ENCODE peak calls at places on chromosome 5, in eight cellular contexts. One of them, this sample, is unnamed.

GRCh38 chr5:6902094-6902493 is 188.9 kb downstream of the TENT4A start:
- DNase-seq in cardiac fibroblast: no peak
- DNase-seq in HFF-Myc: no peak
- DNase-seq in AG10803: no peak
- DNase-seq in Caco-2: no peak
- DNase-seq in cardiac muscle cell: no peak
- DNase-seq in uterus: no peak
- DNase-seq in DND-41: no peak
- DNase-seq in this sample: no peak

GRCh38 chr5:142387022-142387682 is 62.3 kb upstream of the SPRY4 start:
- DNase-seq in cardiac fibroblast: no peak
- DNase-seq in cardiac muscle cell: no peak
- DNase-seq in DND-41: no peak
- DNase-seq in Caco-2: no peak
- DNase-seq in AG10803: no peak
- DNase-seq in HFF-Myc: no peak
- DNase-seq in uterus: no peak
- DNase-seq in this sample: no peak

GRCh38 chr5:78985407-78986223 is 505 bp upstream of the ARSB start:
- DNase-seq in cardiac fibroblast: peak
- DNase-seq in DND-41: peak
- DNase-seq in HFF-Myc: no peak
- DNase-seq in cardiac muscle cell: peak
- DNase-seq in AG10803: peak
- DNase-seq in uterus: no peak
- DNase-seq in Caco-2: peak
- DNase-seq in this sample: no peak

GRCh38 chr5:179253730-179254129 is 91.5 kb downstream of the ADAMTS2 start:
- DNase-seq in cardiac muscle cell: no peak
- DNase-seq in HFF-Myc: no peak
- DNase-seq in uterus: peak
- DNase-seq in DND-41: no peak
- DNase-seq in cardiac fibroblast: no peak
- DNase-seq in AG10803: no peak
- DNase-seq in Caco-2: peak
- DNase-seq in this sample: no peak

GRCh38 chr5:141605523-141606277 is 13.1 kb downstream of the DIAPH1 start:
- DNase-seq in cardiac muscle cell: peak
- DNase-seq in HFF-Myc: no peak
- DNase-seq in AG10803: peak
- DNase-seq in DND-41: peak
- DNase-seq in cardiac fibroblast: peak
- DNase-seq in Caco-2: no peak
- DNase-seq in uterus: no peak
- DNase-seq in this sample: no peak

GRCh38 chr5:1794896-1795290 is 4.7 kb downstream of the MRPL36 start:
- DNase-seq in cardiac muscle cell: no peak
- DNase-seq in uterus: no peak
- DNase-seq in HFF-Myc: no peak
- DNase-seq in cardiac fibroblast: no peak
- DNase-seq in AG10803: no peak
- DNase-seq in Caco-2: peak
- DNase-seq in DND-41: no peak
- DNase-seq in this sample: no peak

GRCh38 chr5:132800545-132800944 is 12.6 kb upstream of the SOWAHA start:
- DNase-seq in uterus: no peak
- DNase-seq in DND-41: no peak
- DNase-seq in cardiac fibroblast: no peak
- DNase-seq in Caco-2: no peak
- DNase-seq in cardiac muscle cell: no peak
- DNase-seq in AG10803: no peak
- DNase-seq in HFF-Myc: no peak
- DNase-seq in this sample: no peak

GRCh38 chr5:124513216-124513615 is 233.2 kb downstream of the ZNF608 start:
- DNase-seq in cardiac muscle cell: peak
- DNase-seq in Caco-2: no peak
- DNase-seq in AG10803: no peak
- DNase-seq in DND-41: no peak
- DNase-seq in cardiac fibroblast: peak
- DNase-seq in uterus: no peak
- DNase-seq in HFF-Myc: no peak
- DNase-seq in this sample: no peak

GRCh38 chr5:8306289-8306688 is 437.3 kb downstream of the MTRR start:
- DNase-seq in HFF-Myc: no peak
- DNase-seq in AG10803: no peak
- DNase-seq in Caco-2: no peak
- DNase-seq in uterus: no peak
- DNase-seq in DND-41: no peak
- DNase-seq in cardiac fibroblast: no peak
- DNase-seq in cardiac muscle cell: no peak
- DNase-seq in this sample: no peak

GRCh38 chr5:1511651-1512540 is 11.9 kb downstream of the LPCAT1 start:
- DNase-seq in HFF-Myc: no peak
- DNase-seq in cardiac fibroblast: peak
- DNase-seq in uterus: peak
- DNase-seq in Caco-2: peak
- DNase-seq in DND-41: peak
- DNase-seq in cardiac muscle cell: peak
- DNase-seq in AG10803: peak
- DNase-seq in this sample: no peak

GRCh38 chr5:154858972-154859950 is 834 bp downstream of the CNOT8 start:
- DNase-seq in AG10803: no peak
- DNase-seq in HFF-Myc: no peak
- DNase-seq in cardiac fibroblast: peak
- DNase-seq in Caco-2: no peak
- DNase-seq in DND-41: peak
- DNase-seq in cardiac muscle cell: peak
- DNase-seq in uterus: no peak
- DNase-seq in this sample: no peak

GRCh38 chr5:10448754-10449345 is 7.2 kb downstream of the ROPN1L start:
- DNase-seq in uterus: no peak
- DNase-seq in cardiac muscle cell: no peak
- DNase-seq in Caco-2: no peak
- DNase-seq in DND-41: no peak
- DNase-seq in cardiac fibroblast: no peak
- DNase-seq in AG10803: no peak
- DNase-seq in HFF-Myc: no peak
- DNase-seq in this sample: no peak
- TF ChIP-seq CTCF in uterus: no peak
- TF ChIP-seq CTCF in cardiac muscle cell: no peak
- TF ChIP-seq CTCF in Caco-2: no peak
- TF ChIP-seq CTCF in DND-41: no peak
- TF ChIP-seq CTCF in cardiac fibroblast: no peak
- TF ChIP-seq CTCF in AG10803: no peak
- TF ChIP-seq CTCF in HFF-Myc: no peak
- TF ChIP-seq CTCF in this sample: no peak

DNA sequence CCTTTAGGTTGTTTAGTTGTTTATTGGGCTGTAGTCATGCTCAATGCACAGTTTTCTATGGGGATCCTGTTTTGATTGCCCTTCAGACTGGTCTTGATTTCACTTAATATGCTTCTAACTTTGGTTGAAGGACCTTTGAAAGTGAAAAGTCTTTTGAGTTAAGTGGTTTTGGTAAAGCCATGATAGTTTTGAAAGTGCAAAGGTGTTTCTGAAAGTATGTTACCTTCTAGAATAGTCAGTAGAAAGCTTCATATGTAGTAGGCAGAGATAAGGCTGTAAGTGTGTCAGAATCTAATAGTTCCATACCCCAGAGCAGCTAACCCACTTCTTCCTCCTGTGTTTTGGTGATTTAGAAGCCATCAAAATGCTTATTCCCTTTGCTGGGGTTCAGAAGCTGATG is 46.1 kb downstream of the RASGRF2 start:
- DNase-seq in HFF-Myc: no peak
- DNase-seq in AG10803: no peak
- DNase-seq in DND-41: no peak
- DNase-seq in uterus: no peak
- DNase-seq in Caco-2: no peak
- DNase-seq in cardiac fibroblast: no peak
- DNase-seq in cardiac muscle cell: no peak
- DNase-seq in this sample: no peak
- H3K4me3 ChIP-seq in HFF-Myc: no peak
- H3K4me3 ChIP-seq in AG10803: no peak
- H3K4me3 ChIP-seq in DND-41: no peak
- H3K4me3 ChIP-seq in uterus: no peak
- H3K4me3 ChIP-seq in Caco-2: no peak
- H3K4me3 ChIP-seq in cardiac fibroblast: no peak
- H3K4me3 ChIP-seq in cardiac muscle cell: no peak
- H3K4me3 ChIP-seq in this sample: no peak

GRCh38 chr5:122500245-122501086 is 188.4 kb downstream of the SNCAIP start:
- DNase-seq in uterus: peak
- DNase-seq in Caco-2: peak
- DNase-seq in AG10803: peak
- DNase-seq in cardiac muscle cell: peak
- DNase-seq in HFF-Myc: peak
- DNase-seq in DND-41: no peak
- DNase-seq in cardiac fibroblast: peak
- DNase-seq in this sample: no peak
- TF ChIP-seq CTCF in uterus: peak
- TF ChIP-seq CTCF in Caco-2: peak
- TF ChIP-seq CTCF in AG10803: peak
- TF ChIP-seq CTCF in cardiac muscle cell: peak
- TF ChIP-seq CTCF in HFF-Myc: peak
- TF ChIP-seq CTCF in DND-41: peak
- TF ChIP-seq CTCF in cardiac fibroblast: peak
- TF ChIP-seq CTCF in this sample: peak

GRCh38 chr5:178198706-178199105 is 5.6 kb upstream of the HNRNPAB start:
- DNase-seq in AG10803: no peak
- DNase-seq in uterus: no peak
- DNase-seq in cardiac muscle cell: peak
- DNase-seq in Caco-2: no peak
- DNase-seq in DND-41: no peak
- DNase-seq in cardiac fibroblast: no peak
- DNase-seq in HFF-Myc: no peak
- DNase-seq in this sample: no peak
- H3K4me3 ChIP-seq in AG10803: no peak
- H3K4me3 ChIP-seq in uterus: no peak
- H3K4me3 ChIP-seq in cardiac muscle cell: no peak
- H3K4me3 ChIP-seq in Caco-2: no peak
- H3K4me3 ChIP-seq in DND-41: no peak
- H3K4me3 ChIP-seq in cardiac fibroblast: no peak
- H3K4me3 ChIP-seq in HFF-Myc: no peak
- H3K4me3 ChIP-seq in this sample: no peak

GRCh38 chr5:60674670-60675069 is 25.3 kb downstream of the DEPDC1B start:
- DNase-seq in cardiac fibroblast: peak
- DNase-seq in cardiac muscle cell: no peak
- DNase-seq in Caco-2: no peak
- DNase-seq in HFF-Myc: no peak
- DNase-seq in AG10803: peak
- DNase-seq in DND-41: no peak
- DNase-seq in uterus: no peak
- DNase-seq in this sample: no peak

GRCh38 chr5:60679816-60680215 is 20.1 kb downstream of the DEPDC1B start:
- DNase-seq in AG10803: no peak
- DNase-seq in cardiac muscle cell: no peak
- DNase-seq in cardiac fibroblast: no peak
- DNase-seq in Caco-2: no peak
- DNase-seq in HFF-Myc: no peak
- DNase-seq in uterus: no peak
- DNase-seq in DND-41: no peak
- DNase-seq in this sample: no peak

GRCh38 chr5:60674251-60674650 is 25.7 kb downstream of the DEPDC1B start:
- DNase-seq in Caco-2: no peak
- DNase-seq in cardiac fibroblast: no peak
- DNase-seq in HFF-Myc: no peak
- DNase-seq in cardiac muscle cell: no peak
- DNase-seq in DND-41: no peak
- DNase-seq in uterus: no peak
- DNase-seq in AG10803: no peak
- DNase-seq in this sample: no peak

GRCh38 chr5:60675286-60675685 is 24.7 kb downstream of the DEPDC1B start:
- DNase-seq in cardiac fibroblast: no peak
- DNase-seq in HFF-Myc: no peak
- DNase-seq in AG10803: no peak
- DNase-seq in uterus: no peak
- DNase-seq in cardiac muscle cell: no peak
- DNase-seq in Caco-2: no peak
- DNase-seq in DND-41: no peak
- DNase-seq in this sample: no peak

DNA sequence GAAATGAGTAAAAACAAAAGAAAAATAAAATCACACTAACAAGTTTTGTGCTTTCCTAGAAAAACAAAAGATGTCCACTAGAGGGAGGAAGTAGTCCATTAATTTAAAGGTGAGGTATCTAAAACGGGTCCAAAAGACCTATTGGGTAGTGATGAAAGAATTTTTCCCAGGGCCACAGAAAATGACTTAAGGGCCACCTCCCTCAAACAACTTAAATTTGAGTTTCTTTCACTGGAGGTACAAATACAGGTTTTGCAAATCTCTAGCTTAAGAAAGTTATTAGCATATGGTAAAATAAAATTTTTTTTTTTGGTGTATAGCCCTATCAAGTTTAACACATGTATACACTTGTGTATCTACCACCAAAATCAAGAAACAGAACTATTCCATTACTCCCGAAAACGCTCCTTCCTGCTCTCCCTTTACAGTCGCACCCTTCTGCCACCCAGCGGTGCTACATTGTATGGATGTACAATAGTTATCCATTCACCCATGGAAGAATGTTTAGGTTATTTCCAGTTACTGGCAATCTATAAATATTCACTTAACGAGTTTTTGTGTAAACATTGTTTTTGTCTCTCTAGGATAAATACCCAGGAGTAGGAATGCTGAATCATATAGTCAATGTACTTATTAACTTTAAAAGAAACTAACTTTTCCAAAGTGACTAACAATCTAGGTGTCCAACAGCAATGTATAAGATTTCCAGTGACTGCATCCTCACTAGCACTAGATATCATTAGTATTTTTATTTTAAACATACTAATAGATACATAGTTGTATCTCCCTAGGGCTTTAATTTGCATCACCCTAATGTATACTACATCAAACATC is 21.9 kb downstream of the DEPDC1B start:
- DNase-seq in cardiac muscle cell: peak
- DNase-seq in AG10803: peak
- DNase-seq in cardiac fibroblast: peak
- DNase-seq in HFF-Myc: peak
- DNase-seq in uterus: no peak
- DNase-seq in Caco-2: peak
- DNase-seq in DND-41: no peak
- DNase-seq in this sample: peak
- TF ChIP-seq CTCF in cardiac muscle cell: peak
- TF ChIP-seq CTCF in AG10803: peak
- TF ChIP-seq CTCF in cardiac fibroblast: peak
- TF ChIP-seq CTCF in HFF-Myc: peak
- TF ChIP-seq CTCF in uterus: peak
- TF ChIP-seq CTCF in Caco-2: peak
- TF ChIP-seq CTCF in DND-41: peak
- TF ChIP-seq CTCF in this sample: peak